ENCODE peak calls at places on chromosomes 16 and 17, in eight cellular contexts. W is OCI-LY7, O is MM.1S, B is GM23338, F is PC-3, R is SK-N-SH, H is HCT116, X is hepatocyte. J is an unnamed sample. For H4K20me1, the result is how much of the 10 kb centered on the place peaks cover.

GRCh38 chr17:13140750-13141149 is 122.9 kb upstream of the ELAC2 start:
- DNase-seq in O (no peak), R (no peak), X (peak), F (no peak), H (no peak), W (no peak), B (peak), J (peak)

GRCh38 chr17:72974605-72975232 is 117.8 kb downstream of the SLC39A11 start:
- DNase-seq in F (peak), X (peak), O (no peak), H (no peak), W (no peak), B (no peak), R (no peak), J (no peak)

GRCh38 chr17:43917348-43918025 is 10.2 kb upstream of the MPP2 start:
- DNase-seq in X (peak), B (peak), W (no peak), F (no peak), O (peak), R (no peak), H (no peak), J (peak)

GRCh38 chr17:29568331-29569244 is at the start of gene TP53I13:
- DNase-seq in F (peak), W (peak), R (peak), X (peak), H (peak), O (peak), B (peak), J (peak)

GRCh38 chr16:21336231-21336630 is 58.1 kb upstream of the CRYM start:
- DNase-seq in O (no peak), W (no peak), H (no peak), F (no peak), B (no peak), R (no peak), X (no peak), J (no peak)

GRCh38 chr16:66569827-66570405 is 3.7 kb downstream of the CMTM1 start:
- DNase-seq in O (no peak), F (peak), H (no peak), W (no peak), X (peak), R (no peak), B (no peak), J (no peak)

GRCh38 chr16:70472786-70473433 is 18.5 kb downstream of the FCSK start:
- DNase-seq in X (no peak), R (no peak), W (no peak), F (no peak), H (no peak), O (no peak), B (peak), J (no peak)

GRCh38 chr17:48960834-48961515 is 7.4 kb downstream of the GIP start:
- DNase-seq in O (no peak), H (no peak), X (peak), F (no peak), B (peak), R (no peak), W (no peak), J (peak)

GRCh38 chr17:66275651-66276050 is 26.8 kb upstream of the PRKCA start:
- DNase-seq in H (peak), O (no peak), X (peak), F (peak), R (no peak), B (no peak), W (no peak), J (no peak)

GRCh38 chr17:31533546-31534155 is 142.2 kb downstream of the RAB11FIP4 start:
- DNase-seq in O (no peak), W (peak), H (peak), B (peak), F (peak), R (peak), X (peak), J (peak)

GRCh38 chr17:3935140-3935542 is 18.9 kb upstream of the P2RX1 start:
- DNase-seq in W (peak), R (peak), H (peak), B (peak), X (peak), F (peak), O (no peak), J (peak)

GRCh38 chr17:64992325-64992802 is 64.2 kb downstream of the GNA13 start:
- DNase-seq in O (no peak), R (no peak), B (no peak), X (no peak), F (peak), W (no peak), H (peak), J (no peak)

GRCh38 chr17:64418506-64419339 is 28.1 kb upstream of the PECAM1 start:
- DNase-seq in B (peak), X (peak), O (peak), W (peak), R (peak), H (peak), F (peak), J (peak)

GRCh38 chr17:13395346-13395745 is 206.4 kb downstream of the HS3ST3A1 start:
- DNase-seq in F (no peak), W (no peak), H (no peak), X (no peak), B (no peak), R (no peak), O (no peak), J (no peak)

GRCh38 chr17:66720027-66720426 is 114.9 kb upstream of the CACNG5 start:
- DNase-seq in B (no peak), O (no peak), F (no peak), X (no peak), R (no peak), H (no peak), W (no peak), J (no peak)

GRCh38 chr17:72613411-72614292 is 478.8 kb downstream of the SLC39A11 start:
- DNase-seq in H (no peak), B (no peak), W (no peak), X (no peak), R (no peak), O (no peak), F (peak), J (no peak)

GRCh38 chr16:81896902-81897301 is 114.4 kb downstream of the SDR42E1 start:
- DNase-seq in R (no peak), H (no peak), O (no peak), X (no peak), B (no peak), W (no peak), F (peak), J (no peak)

GRCh38 chr17:35289222-35289621 is 46.4 kb downstream of the SLFN5 start:
- DNase-seq in R (no peak), W (no peak), H (no peak), F (no peak), B (no peak), X (no peak), O (peak), J (no peak)

GRCh38 chr17:27807567-27808470 is 7.5 kb upstream of the NOS2 start:
- DNase-seq in B (no peak), F (no peak), X (peak), O (peak), H (no peak), R (no peak), W (peak), J (no peak)

GRCh38 chr17:21072623-21073278 is 29.9 kb upstream of the USP22 start:
- DNase-seq in F (no peak), H (no peak), X (no peak), W (no peak), B (no peak), O (no peak), R (no peak), J (no peak)

GRCh38 chr16:81639931-81640680 is 139.0 kb upstream of the PLCG2 start:
- DNase-seq in B (no peak), F (no peak), O (no peak), W (no peak), X (no peak), R (no peak), H (no peak), J (no peak)

GRCh38 chr17:68578236-68578635 is 22.9 kb downstream of the FAM20A start:
- DNase-seq in R (no peak), X (no peak), B (no peak), H (no peak), O (no peak), F (no peak), W (no peak), J (no peak)

GRCh38 chr17:5237541-5238016 is 2.9 kb upstream of the SCIMP start:
- DNase-seq in X (peak), W (peak), B (peak), F (peak), O (peak), R (peak), H (peak), J (peak)

GRCh38 chr17:29663155-29663554 is 40.4 kb upstream of the CORO6 start:
- DNase-seq in X (peak), F (no peak), H (no peak), B (peak), R (no peak), O (no peak), W (no peak), J (peak)

GRCh38 chr17:67110619-67111018 is 66.3 kb downstream of the CACNG1 start:
- DNase-seq in W (no peak), O (no peak), X (no peak), R (no peak), F (no peak), H (no peak), B (no peak), J (no peak)

GRCh38 chr16:86076606-86077005 is 177.6 kb downstream of the IRF8 start:
- DNase-seq in X (no peak), O (no peak), B (no peak), R (no peak), F (no peak), W (no peak), H (no peak), J (no peak)

GRCh38 chr17:56896968-56897359 is 16.9 kb downstream of the TRIM25 start:
- DNase-seq in R (no peak), H (no peak), O (no peak), F (peak), W (peak), B (no peak), X (no peak), J (no peak)

GRCh38 chr16:67198238-67198734 is 645 bp upstream of the ELMO3 start:
- DNase-seq in O (no peak), H (peak), W (peak), F (peak), R (peak), B (peak), X (no peak), J (peak)

GRCh38 chr17:1042486-1042885 is 45.6 kb downstream of the TIMM22 start:
- DNase-seq in W (no peak), X (no peak), H (no peak), O (no peak), R (no peak), B (no peak), F (no peak), J (no peak)

GRCh38 chr17:66805567-66805966 is 29.4 kb upstream of the CACNG5 start:
- DNase-seq in X (no peak), B (no peak), O (no peak), R (no peak), F (no peak), W (peak), H (no peak), J (no peak)

GRCh38 chr17:4206945-4207344 is 56.8 kb downstream of the ANKFY1 start:
- DNase-seq in R (no peak), O (peak), X (no peak), W (no peak), H (no peak), B (no peak), F (no peak), J (no peak)

GRCh38 chr17:74780443-74781238 is 4.5 kb upstream of the NAT9 start:
- DNase-seq in F (peak), O (peak), B (peak), W (peak), H (peak), X (no peak), R (peak), J (peak)

DNA sequence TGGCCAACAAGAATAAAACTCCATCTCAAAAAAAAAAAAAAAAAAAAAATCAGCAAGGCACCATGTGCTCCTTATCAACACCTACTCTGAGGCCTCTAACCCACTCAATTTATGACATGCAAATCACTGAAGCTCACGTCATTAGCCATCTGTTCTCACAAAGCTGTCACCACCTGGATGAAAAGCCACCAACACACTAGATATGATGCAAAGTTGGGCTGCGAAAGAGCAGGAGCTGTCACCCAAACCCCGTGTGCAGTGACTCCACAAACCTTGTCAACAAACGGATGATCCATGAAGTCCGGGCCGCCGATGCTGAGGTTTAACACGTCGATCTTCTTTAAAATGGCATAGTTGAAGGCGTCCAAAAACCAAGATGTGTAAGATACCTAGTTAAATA is 25.3 kb downstream of the MBTPS1 start:
- DNase-seq in R (no peak), H (no peak), O (no peak), X (no peak), B (no peak), W (peak), F (no peak), J (no peak)
- H4K20me1 ChIP-seq in R (under half), H (under half), O (under half), X (under half), B (under half), W (under half), F (under half), J (under half)

GRCh38 chr16:30753596-30753995 is 5.4 kb downstream of the PHKG2 start:
- DNase-seq in W (no peak), R (no peak), B (no peak), O (no peak), F (no peak), H (no peak), X (no peak), J (no peak)
- TF ChIP-seq EZH2phosphoT487 in W (no peak), R (no peak), B (no peak), O (no peak), F (no peak), H (no peak), X (no peak), J (no peak)

GRCh38 chr17:75897076-75898019 is 597 bp upstream of the TRIM65 start:
- DNase-seq in X (no peak), F (no peak), R (no peak), H (no peak), O (no peak), B (peak), W (no peak), J (peak)

GRCh38 chr17:75894049-75894742 is 2.6 kb downstream of the TRIM65 start:
- DNase-seq in O (no peak), W (no peak), X (no peak), F (no peak), R (no peak), B (peak), H (no peak), J (peak)

GRCh38 chr17:75898791-75899190 is 2.0 kb upstream of the TRIM65 start:
- DNase-seq in R (no peak), W (no peak), O (no peak), B (no peak), H (no peak), X (no peak), F (no peak), J (no peak)

GRCh38 chr17:75898065-75898464 is 1.3 kb upstream of the TRIM65 start:
- DNase-seq in W (no peak), O (no peak), X (no peak), B (no peak), F (no peak), H (no peak), R (no peak), J (no peak)

DNA sequence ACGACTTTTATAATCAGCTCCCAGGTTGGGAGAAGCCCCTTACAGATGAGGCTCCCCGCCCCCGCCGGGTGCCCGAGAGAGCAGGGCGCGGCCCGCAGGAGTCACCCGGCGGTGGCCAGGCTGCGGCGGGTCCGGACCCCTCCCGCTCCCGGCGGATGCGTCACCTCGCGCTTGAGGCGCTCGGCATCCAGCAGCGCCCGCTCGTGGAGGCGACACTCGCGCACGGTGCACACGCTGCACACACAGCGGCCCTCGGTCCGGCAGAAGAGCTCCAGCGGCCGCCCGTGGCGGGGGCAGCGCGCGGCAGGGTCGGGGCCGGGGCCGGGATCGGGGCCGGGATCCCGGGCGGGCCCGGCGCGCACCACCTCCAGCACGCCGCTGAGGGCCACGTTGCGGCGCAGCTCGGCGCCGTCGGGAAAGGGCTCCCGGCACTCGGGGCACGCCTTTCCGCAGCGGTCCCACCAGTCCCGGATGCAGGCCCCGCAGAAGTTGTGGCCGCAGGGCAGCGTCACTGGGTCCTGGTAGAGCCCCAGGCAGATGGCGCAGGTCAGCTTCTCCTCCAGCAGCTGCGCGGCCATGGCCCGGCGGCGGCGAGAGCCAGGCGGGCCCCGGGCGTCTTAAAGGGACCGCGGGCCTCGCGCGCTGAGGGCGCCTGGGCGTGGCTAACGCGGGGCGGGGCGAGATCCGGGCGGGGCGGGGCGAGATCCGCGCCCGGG is at the start of gene TRIM65:
- DNase-seq in H (no peak), R (peak), X (peak), W (peak), O (peak), B (peak), F (peak), J (peak)
- TF ChIP-seq CTCF in H (no peak), R (peak), X (peak), W (peak), O (peak), B (no peak), F (peak), J (peak)

GRCh38 chr17:45264430-45264829 is 2.5 kb upstream of the SPATA32 start:
- DNase-seq in F (no peak), H (no peak), B (no peak), O (no peak), X (no peak), R (no peak), W (no peak), J (no peak)

GRCh38 chr17:45267436-45268055 is 5.7 kb upstream of the SPATA32 start:
- DNase-seq in R (no peak), O (no peak), X (no peak), F (no peak), W (no peak), B (no peak), H (no peak), J (no peak)

GRCh38 chr17:45264988-45265387 is 3.1 kb upstream of the SPATA32 start:
- DNase-seq in F (no peak), W (no peak), X (no peak), R (no peak), O (no peak), H (no peak), B (no peak), J (no peak)

GRCh38 chr17:45265823-45266222 is 3.9 kb upstream of the SPATA32 start:
- DNase-seq in X (peak), H (no peak), F (peak), O (no peak), R (no peak), B (no peak), W (no peak), J (no peak)

DNA sequence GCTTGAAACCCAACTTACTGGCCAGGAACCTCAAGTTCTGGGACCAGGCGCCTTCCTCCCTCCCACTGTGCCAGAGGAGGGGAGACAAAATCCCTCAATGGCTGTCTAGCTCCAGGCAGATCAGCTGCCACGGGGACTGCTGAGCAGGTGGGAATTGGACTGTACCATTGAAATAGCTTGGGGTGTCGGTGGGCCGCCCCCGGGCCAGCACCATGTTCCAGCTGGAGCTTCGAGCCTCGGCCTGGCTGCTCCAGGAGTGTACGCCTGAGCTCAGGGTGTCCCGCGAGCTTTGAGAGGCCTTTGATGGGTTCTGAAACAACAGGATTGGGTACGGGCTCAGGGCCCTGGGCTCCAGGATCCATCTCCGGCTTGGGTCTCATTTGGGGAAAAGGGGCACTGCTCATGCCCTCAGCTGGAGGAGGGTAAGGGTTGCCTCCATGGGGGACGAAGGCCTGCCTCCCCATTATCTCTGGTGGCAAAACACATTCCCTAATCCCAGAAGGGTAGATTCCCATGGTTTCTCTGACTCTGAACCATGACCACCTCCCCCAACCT is 4.6 kb upstream of the SPATA32 start:
- DNase-seq in H (no peak), O (no peak), X (no peak), W (no peak), B (no peak), F (no peak), R (no peak), J (no peak)
- H4K20me1 ChIP-seq in H (under half), O (under half), X (under half), W (under half), B (under half), F (under half), R (under half), J (under half)

GRCh38 chr16:75288596-75289120 is 37.2 kb upstream of the BCAR1 start:
- DNase-seq in X (no peak), H (no peak), F (no peak), R (no peak), O (no peak), B (no peak), W (no peak), J (no peak)
- TF ChIP-seq EZH2phosphoT487 in X (no peak), H (no peak), F (no peak), R (no peak), O (no peak), B (no peak), W (no peak), J (no peak)

GRCh38 chr16:4538067-4538385 is 547 bp downstream of the CDIP1 start:
- DNase-seq in W (no peak), F (no peak), B (no peak), H (no peak), O (no peak), X (no peak), R (no peak), J (no peak)

GRCh38 chr16:4536391-4537106 is 2.0 kb downstream of the CDIP1 start:
- DNase-seq in X (no peak), F (no peak), W (no peak), R (no peak), O (no peak), B (no peak), H (no peak), J (no peak)

GRCh38 chr16:4539716-4540284 is 1.2 kb upstream of the CDIP1 start:
- DNase-seq in O (no peak), H (no peak), W (no peak), B (no peak), F (no peak), X (no peak), R (no peak), J (no peak)

GRCh38 chr16:4537376-4538066 is 1.1 kb downstream of the CDIP1 start:
- DNase-seq in O (no peak), F (no peak), W (no peak), H (no peak), X (no peak), B (peak), R (peak), J (peak)

GRCh38 chr16:4538386-4539235 is at the start of gene CDIP1:
- DNase-seq in H (peak), R (peak), W (peak), F (peak), O (peak), X (peak), B (peak), J (peak)
- TF ChIP-seq CTCF in H (no peak), R (no peak), W (no peak), F (no peak), O (no peak), X (no peak), B (no peak), J (peak)